ENCODE peak calls at places on chromosomes 5 and 9, in four cellular contexts. L is WTC11, K is HepG2, H is K562. G is an unnamed sample.

GRCh38 chr5:10620346-10620745 is 56.5 kb downstream of the ANKRD33B start:
- DNase-seq in K (no peak), H (peak), L (no peak), G (no peak)

GRCh38 chr9:136881691-136882108 is 4.6 kb upstream of the TRAF2 start:
- DNase-seq in L (no peak), K (peak), H (peak), G (peak)

GRCh38 chr5:69525490-69525889 is 32.9 kb downstream of the OCLN start:
- DNase-seq in H (no peak), L (no peak), K (no peak), G (no peak)

GRCh38 chr5:131096774-131097695 is 68.0 kb downstream of the HINT1 start:
- DNase-seq in H (no peak), L (no peak), K (no peak), G (no peak)

GRCh38 chr5:116626272-116626723 is 51.7 kb upstream of the SEMA6A start:
- DNase-seq in L (no peak), H (peak), K (no peak), G (no peak)

GRCh38 chr5:158431369-158432029 is 572.6 kb upstream of the CLINT1 start:
- DNase-seq in H (no peak), L (no peak), K (no peak), G (no peak)

GRCh38 chr5:3325206-3325605 is 270.4 kb upstream of the IRX1 start:
- DNase-seq in K (no peak), L (no peak), H (no peak), G (no peak)

GRCh38 chr5:41413067-41413466 is 97.3 kb downstream of the PLCXD3 start:
- DNase-seq in K (no peak), L (no peak), H (no peak), G (no peak)

GRCh38 chr9:129562917-129563316 is 58.0 kb downstream of the C9orf50 start:
- DNase-seq in L (no peak), K (no peak), H (no peak), G (no peak)

GRCh38 chr9:123360161-123361085 is 4.4 kb downstream of the CRB2 start:
- DNase-seq in L (peak), H (peak), K (peak), G (peak)

GRCh38 chr5:81825237-81825636 is 74.3 kb upstream of the SSBP2 start:
- DNase-seq in H (peak), L (no peak), K (no peak), G (peak)

GRCh38 chr5:150394103-150394502 is 18.6 kb downstream of the CD74 start:
- DNase-seq in L (no peak), H (no peak), K (no peak), G (no peak)

GRCh38 chr9:126343271-126343700 is 16.7 kb downstream of the MVB12B start:
- DNase-seq in L (no peak), H (no peak), K (peak), G (no peak)

GRCh38 chr9:89522261-89522978 is 24.5 kb upstream of the SEMA4D start:
- DNase-seq in L (no peak), K (no peak), H (no peak), G (no peak)

GRCh38 chr5:177593511-177593910 is 1.5 kb downstream of the TMED9 start:
- DNase-seq in K (no peak), L (no peak), H (no peak), G (no peak)

GRCh38 chr5:179679014-179679674 is 1.7 kb downstream of the CBY3 start:
- DNase-seq in H (peak), K (no peak), L (peak), G (no peak)

GRCh38 chr5:13994606-13995336 is 50.3 kb upstream of the DNAH5 start:
- DNase-seq in H (no peak), L (no peak), K (no peak), G (no peak)

GRCh38 chr9:114202396-114202795 is 47.1 kb downstream of the COL27A1 start:
- DNase-seq in K (no peak), H (no peak), L (no peak), G (no peak)

GRCh38 chr9:16659096-16659495 is 211.4 kb downstream of the BNC2 start:
- DNase-seq in H (no peak), L (no peak), K (no peak), G (no peak)

GRCh38 chr9:8660383-8660782 is 860.8 kb upstream of the DMAC1 start:
- DNase-seq in L (no peak), H (no peak), K (no peak), G (no peak)

GRCh38 chr9:128685636-128686489 is 3.2 kb upstream of the SET start:
- DNase-seq in K (no peak), L (no peak), H (no peak), G (no peak)

GRCh38 chr9:36443581-36443980 is 43.5 kb upstream of the RNF38 start:
- DNase-seq in L (no peak), H (no peak), K (no peak), G (no peak)

DNA sequence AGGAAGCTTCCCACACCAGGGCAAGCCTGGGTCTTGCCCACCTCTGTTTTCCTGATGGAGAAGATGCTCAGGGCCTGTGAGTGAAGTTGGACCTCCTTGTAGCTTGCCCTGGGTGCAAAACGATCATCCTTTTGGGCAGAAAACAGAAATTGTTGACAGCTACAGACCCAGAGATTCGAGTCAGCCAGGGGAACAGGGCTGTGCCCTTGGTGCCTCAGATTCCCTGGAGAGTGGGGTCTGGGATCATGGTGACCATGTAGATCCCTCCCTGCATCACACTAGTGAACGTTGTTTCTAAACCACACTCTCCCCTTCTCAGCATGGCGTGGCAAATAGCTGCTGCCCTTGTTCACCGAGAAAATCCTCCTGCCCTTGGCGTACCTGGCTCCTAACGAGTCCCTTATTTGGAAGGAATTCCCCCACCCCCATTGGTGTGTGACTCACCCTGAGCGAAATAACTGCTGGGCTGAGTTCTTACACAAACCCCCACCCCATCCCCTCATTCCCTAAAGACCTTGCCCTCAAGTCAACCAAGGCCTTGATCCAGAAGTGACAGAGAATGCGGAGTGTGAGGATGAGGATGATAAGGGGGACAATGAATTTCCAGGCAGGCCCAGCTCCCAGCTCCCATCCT is 1.0 kb upstream of the DCANP1 start:
- DNase-seq in K (no peak), L (no peak), H (no peak), G (no peak)
- TF ChIP-seq HMGXB4 in K (no peak), L (no peak), H (no peak), G (no peak)

GRCh38 chr9:95107001-95107749 is 210.3 kb downstream of the FANCC start:
- DNase-seq in H (no peak), K (no peak), L (no peak), G (no peak)
- TF ChIP-seq HMGXB4 in H (no peak), K (no peak), L (no peak), G (no peak)

GRCh38 chr5:122313941-122314340 is 1.9 kb downstream of the SNCAIP start:
- DNase-seq in K (no peak), H (no peak), L (no peak), G (no peak)

GRCh38 chr5:122311400-122311887 is 593 bp upstream of the SNCAIP start:
- DNase-seq in H (no peak), L (peak), K (no peak), G (no peak)

GRCh38 chr5:122311888-122312669 is at the start of gene SNCAIP:
- DNase-seq in H (peak), L (peak), K (no peak), G (peak)

GRCh38 chr5:122312670-122312988 is 592 bp downstream of the SNCAIP start:
- DNase-seq in L (peak), K (no peak), H (no peak), G (no peak)

DNA sequence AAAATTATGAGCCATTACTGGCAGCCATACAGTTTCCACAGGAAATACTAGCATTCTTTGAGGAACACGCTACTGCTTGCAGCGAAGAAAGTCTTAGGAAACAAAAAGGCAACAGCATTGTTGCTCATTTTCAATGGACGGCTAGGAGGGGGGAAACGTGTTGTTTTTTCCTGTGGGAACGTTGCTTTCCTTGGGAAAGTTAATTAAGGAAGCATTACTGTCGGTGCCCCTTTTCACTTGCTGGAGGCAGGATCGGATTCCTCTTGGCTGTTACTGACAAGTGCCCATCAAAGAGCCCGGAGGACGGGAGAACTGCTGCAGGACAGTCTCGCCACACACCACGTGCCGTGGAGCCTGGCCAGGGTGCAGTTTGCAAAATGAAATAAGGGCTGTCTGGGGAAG is 965 bp downstream of the SNCAIP start:
- DNase-seq in K (no peak), H (no peak), L (no peak), G (no peak)
- TF ChIP-seq HMGXB4 in K (no peak), H (no peak), L (no peak), G (no peak)

GRCh38 chr5:133397432-133397831 is 214.9 kb downstream of the FSTL4 start:
- DNase-seq in L (no peak), H (no peak), K (no peak), G (no peak)

GRCh38 chr5:133397986-133398645 is 214.2 kb downstream of the FSTL4 start:
- DNase-seq in H (no peak), K (no peak), L (no peak), G (no peak)

GRCh38 chr5:133400120-133400519 is 212.2 kb downstream of the FSTL4 start:
- DNase-seq in H (no peak), L (no peak), K (no peak), G (no peak)

GRCh38 chr5:133399247-133399891 is 213.0 kb downstream of the FSTL4 start:
- DNase-seq in K (no peak), L (no peak), H (no peak), G (no peak)

GRCh38 chr5:133398646-133399081 is 213.7 kb downstream of the FSTL4 start:
- DNase-seq in H (no peak), K (no peak), L (no peak), G (no peak)
- TF ChIP-seq HMGXB4 in H (no peak), K (no peak), L (no peak), G (no peak)

GRCh38 chr9:92535940-92536850 is at the start of gene ECM2:
- DNase-seq in K (no peak), L (no peak), H (no peak), G (no peak)
- TF ChIP-seq HMGXB4 in K (no peak), L (no peak), H (no peak), G (no peak)

GRCh38 chr9:26264709-26265601 is 586.7 kb upstream of the TUSC1 start:
- DNase-seq in H (no peak), L (no peak), K (no peak), G (no peak)

GRCh38 chr9:26261503-26262330 is 583.5 kb upstream of the TUSC1 start:
- DNase-seq in H (no peak), L (no peak), K (no peak), G (peak)

GRCh38 chr9:26266111-26266791 is 588.0 kb upstream of the TUSC1 start:
- DNase-seq in K (no peak), L (no peak), H (no peak), G (no peak)

GRCh38 chr9:26262431-26262830 is 584.2 kb upstream of the TUSC1 start:
- DNase-seq in H (no peak), L (no peak), K (no peak), G (no peak)

DNA sequence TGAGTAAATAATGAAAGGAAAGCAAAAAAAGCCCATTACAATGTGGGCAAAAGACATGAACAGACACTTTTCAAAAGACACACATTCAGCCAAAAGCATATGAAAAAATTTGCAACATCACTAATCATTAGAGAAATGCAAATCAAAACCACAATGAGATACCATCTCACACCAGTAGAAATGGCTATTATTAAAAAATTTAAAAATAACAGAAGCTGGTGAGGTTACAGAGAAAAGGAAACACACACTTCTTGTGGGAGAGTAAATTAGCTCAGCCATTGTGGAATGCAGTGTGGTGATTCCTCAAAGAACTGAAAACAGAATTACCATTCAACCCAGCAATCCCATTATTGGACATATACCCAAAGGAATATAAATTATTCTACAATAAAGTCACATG is 585.2 kb upstream of the TUSC1 start:
- DNase-seq in L (no peak), K (no peak), H (no peak), G (no peak)
- TF ChIP-seq HMGXB4 in L (no peak), K (no peak), H (no peak), G (no peak)

GRCh38 chr5:83256091-83256775 is 178.9 kb downstream of the XRCC4 start:
- DNase-seq in L (no peak), H (no peak), K (no peak), G (no peak)
- TF ChIP-seq HMGXB4 in L (no peak), H (no peak), K (no peak), G (no peak)